ENCODE peak calls at places on chromosome 9, in four cellular contexts. T is adrenal gland, R is fibroblast of lung, G is colonic mucosa. C is an unnamed sample.

GRCh38 chr9:16675131-16675530 is 195.3 kb downstream of the BNC2 start:
- DNase-seq in T (no peak), R (no peak), G (no peak), C (no peak)

GRCh38 chr9:115267788-115268187 is 149.8 kb upstream of the TNC start:
- DNase-seq in R (no peak), T (no peak), G (no peak), C (no peak)

GRCh38 chr9:81370096-81370495 is 319.3 kb downstream of the TLE1 start:
- DNase-seq in G (no peak), R (no peak), T (no peak), C (no peak)

GRCh38 chr9:37636511-37637474 is 14.0 kb upstream of the FRMPD1 start:
- DNase-seq in G (no peak), R (no peak), T (no peak), C (no peak)

GRCh38 chr9:122374885-122375420 is 4.1 kb downstream of the PTGS1 start:
- DNase-seq in G (peak), T (peak), R (peak), C (peak)

GRCh38 chr9:6014668-6015270 is 655 bp downstream of the RANBP6 start:
- DNase-seq in G (no peak), T (peak), R (peak), C (peak)

GRCh38 chr9:20189871-20190270 is 401.0 kb upstream of the SLC24A2 start:
- DNase-seq in R (no peak), G (no peak), T (no peak), C (no peak)

GRCh38 chr9:110958846-110959245 is 79.4 kb downstream of the LPAR1 start:
- DNase-seq in R (no peak), G (no peak), T (no peak), C (no peak)

GRCh38 chr9:34998266-34998665 is 8.7 kb downstream of the DNAJB5 start:
- DNase-seq in R (no peak), G (no peak), T (no peak), C (no peak)

GRCh38 chr9:127451681-127452480 is 571 bp downstream of the LRSAM1 start:
- DNase-seq in G (peak), R (peak), T (peak), C (peak)

GRCh38 chr9:89527084-89527483 is 29.2 kb upstream of the SEMA4D start:
- DNase-seq in G (peak), T (peak), R (no peak), C (no peak)

GRCh38 chr9:110093417-110093816 is 114.5 kb downstream of the C9orf152 start:
- DNase-seq in R (no peak), T (no peak), G (no peak), C (no peak)

GRCh38 chr9:21505425-21506179 is 23.5 kb upstream of the IFNE start:
- DNase-seq in R (peak), T (no peak), G (no peak), C (no peak)

GRCh38 chr9:93033541-93033940 is 25.0 kb upstream of the SUSD3 start:
- DNase-seq in R (no peak), T (no peak), G (no peak), C (no peak)

GRCh38 chr9:19416143-19416542 is 7.3 kb downstream of the ACER2 start:
- DNase-seq in G (no peak), R (peak), T (no peak), C (no peak)

GRCh38 chr9:129953736-129954135 is 89.3 kb downstream of the FNBP1 start:
- DNase-seq in T (no peak), R (no peak), G (no peak), C (no peak)
- TF ChIP-seq CTCF in T (no peak), R (no peak), G (no peak), C (no peak)

GRCh38 chr9:72540348-72540873 is 19.0 kb downstream of the TMC1 start:
- DNase-seq in G (no peak), R (peak), T (peak), C (peak)
- H3K27ac ChIP-seq in G (no peak), R (no peak), T (no peak), C (no peak)

GRCh38 chr9:136722969-136723356 is 10.6 kb downstream of the DIPK1B start:
- DNase-seq in G (no peak), R (no peak), T (no peak), C (no peak)
- TF ChIP-seq CTCF in G (no peak), R (no peak), T (no peak), C (no peak)

DNA sequence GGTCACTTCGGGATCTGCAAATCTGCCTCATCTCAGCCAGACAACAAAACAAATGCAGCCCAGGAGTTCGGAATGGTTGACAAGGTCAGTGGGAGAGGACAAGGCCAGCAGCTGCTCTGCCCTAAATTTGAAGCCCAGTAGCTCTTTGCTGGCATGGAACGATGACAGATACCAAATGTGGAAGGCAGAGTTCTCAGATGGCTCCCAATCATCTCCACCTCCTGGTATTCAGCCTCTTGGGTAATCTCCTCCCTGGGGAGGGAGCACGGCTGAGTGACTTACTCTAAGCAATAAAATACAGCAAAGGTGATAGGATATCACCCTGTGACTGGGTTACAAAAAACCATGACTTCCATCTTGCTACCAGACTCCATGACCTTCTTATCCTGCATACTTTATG is 172.8 kb downstream of the ENTREP1 start:
- DNase-seq in R (no peak), T (no peak), G (no peak), C (no peak)
- H3K27ac ChIP-seq in R (no peak), T (no peak), G (no peak), C (no peak)

GRCh38 chr9:119961774-119962408 is 592.7 kb upstream of the BRINP1 start:
- DNase-seq in T (peak), R (peak), G (peak), C (peak)
- TF ChIP-seq CTCF in T (peak), R (peak), G (peak), C (peak)

GRCh38 chr9:131433302-131433854 is 39.5 kb downstream of the PRRC2B start:
- DNase-seq in R (no peak), G (no peak), T (no peak), C (no peak)
- H3K27ac ChIP-seq in R (peak), G (peak), T (no peak), C (no peak)

DNA sequence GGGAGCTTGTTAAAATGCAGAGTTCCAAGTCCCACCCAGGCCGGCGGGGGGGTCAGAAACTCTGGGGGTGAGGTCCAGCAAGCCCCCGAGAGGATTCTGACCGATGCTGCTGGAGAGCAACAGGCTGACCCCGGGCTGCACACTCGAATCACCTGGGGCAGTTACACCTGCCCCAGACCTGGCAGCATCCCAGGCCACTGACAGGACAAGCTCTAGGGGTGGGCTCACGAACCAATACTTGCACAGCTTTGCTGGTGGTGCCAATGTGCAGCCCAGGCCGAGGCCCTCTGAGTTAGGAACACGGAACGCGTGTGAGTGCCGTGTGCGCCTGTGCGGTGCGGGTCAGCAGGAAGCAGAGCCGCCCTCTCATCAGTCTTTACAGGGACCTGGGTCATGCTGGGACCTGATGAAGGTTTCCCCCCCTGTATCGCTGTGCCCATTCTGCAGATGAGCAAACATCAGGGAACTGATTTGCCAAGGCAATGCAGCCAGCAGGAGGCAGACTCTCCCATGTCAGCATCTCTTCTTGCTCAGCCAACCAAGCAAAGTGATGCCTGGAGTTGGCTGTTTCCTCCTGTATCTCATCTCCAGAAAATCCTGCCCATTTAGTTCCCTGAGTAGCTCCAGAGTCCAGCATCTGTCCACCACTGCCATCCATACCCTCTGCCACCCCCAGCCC is 16.3 kb downstream of the FAM163B start:
- DNase-seq in G (no peak), T (no peak), R (peak), C (no peak)
- TF ChIP-seq CTCF in G (no peak), T (no peak), R (peak), C (no peak)

DNA sequence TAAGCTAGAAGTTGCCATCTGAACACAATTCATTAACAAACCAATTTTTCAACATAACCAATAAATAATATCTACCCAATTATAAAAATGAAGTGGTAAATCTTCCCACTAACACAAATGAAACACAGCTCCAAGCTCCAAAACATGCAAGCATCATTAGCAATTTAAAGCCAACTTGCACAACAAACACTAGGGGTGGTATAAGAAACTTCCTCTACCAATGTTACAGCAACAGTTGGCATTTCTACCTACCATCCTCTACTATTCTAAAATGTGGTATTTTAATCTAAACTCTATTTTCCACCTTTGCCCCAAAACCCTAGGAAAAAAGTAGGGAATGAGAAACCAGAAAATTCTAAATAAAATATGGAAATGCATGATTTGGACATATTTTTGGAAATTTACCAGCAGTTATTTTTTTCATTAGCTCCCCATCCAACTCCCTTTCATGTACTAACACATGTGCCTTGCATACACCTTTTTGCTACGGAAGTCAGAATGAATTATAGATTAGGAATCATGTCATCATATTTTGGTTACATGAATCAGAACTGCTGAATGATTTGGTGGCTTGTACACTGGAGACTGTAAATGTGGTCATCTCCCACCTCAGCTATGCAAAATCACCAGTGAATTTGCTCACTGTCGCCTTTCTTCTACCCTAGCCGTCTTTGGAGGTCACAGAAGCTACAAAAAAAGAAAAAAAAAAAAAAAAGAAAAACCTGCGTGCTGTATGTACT is 4.1 kb downstream of the NR6A1 start:
- DNase-seq in G (no peak), R (no peak), T (no peak), C (no peak)
- H3K27ac ChIP-seq in G (no peak), R (no peak), T (no peak), C (no peak)

DNA sequence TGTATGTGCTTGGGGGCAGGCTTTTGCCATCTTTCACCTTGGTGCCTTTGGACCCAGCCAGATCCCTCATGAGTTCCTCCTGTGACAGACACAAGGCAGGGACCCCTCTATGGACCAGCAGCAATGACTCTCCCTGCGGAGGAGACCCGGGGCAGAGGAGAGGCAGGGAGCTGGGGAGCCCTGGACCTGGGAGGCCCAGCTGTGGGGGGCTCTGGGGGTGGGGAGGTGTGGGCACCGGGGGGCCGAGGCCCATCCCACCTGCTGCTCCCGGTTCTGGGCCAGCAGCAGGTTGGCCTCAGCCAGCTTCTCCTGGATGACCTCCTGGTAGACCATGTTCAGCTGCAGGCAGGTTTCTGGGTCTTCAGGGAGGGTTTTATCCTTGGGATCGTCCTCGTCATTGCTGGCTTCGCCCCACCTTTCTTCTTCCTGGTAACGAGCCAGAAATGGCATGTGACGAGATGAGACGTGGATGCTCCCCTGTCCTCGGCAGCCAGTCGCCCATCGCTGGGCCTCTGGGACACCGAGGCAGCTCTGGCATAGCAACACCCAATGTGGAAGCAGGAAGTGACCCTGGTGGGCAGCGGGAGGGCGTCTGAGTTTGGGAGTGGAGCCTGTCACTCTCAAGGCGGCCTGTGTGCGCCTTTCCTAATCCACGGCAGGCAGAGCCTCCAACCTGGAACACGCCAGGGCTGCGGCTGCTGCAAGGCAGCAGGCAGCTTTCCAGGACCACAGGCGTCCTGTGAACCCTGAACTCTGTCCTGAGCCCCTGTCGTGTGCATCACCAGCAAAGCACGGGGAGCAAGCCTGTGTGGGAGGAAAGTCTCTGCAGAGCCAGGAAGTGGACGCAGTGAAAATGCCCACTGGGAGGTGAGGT is 4.4 kb downstream of the SNAPC4 start:
- DNase-seq in G (no peak), R (no peak), T (no peak), C (no peak)
- TF ChIP-seq CTCF in G (no peak), R (no peak), T (no peak), C (no peak)

GRCh38 chr9:13705913-13706312 is 426.4 kb upstream of the MPDZ start:
- DNase-seq in T (peak), G (no peak), R (peak), C (peak)
- H3K27ac ChIP-seq in T (no peak), G (no peak), R (peak), C (no peak)

C was measured in body of pancreas.